ENCODE peak calls at places on chromosomes 7 and 10, in seven cellular contexts. M, F, Q, C, I, L and R are unnamed samples.

GRCh38 chr7:130697791-130698190 is 11.4 kb upstream of the TSGA13 start:
- DNase-seq in Q (no peak), M (no peak), C (no peak), I (no peak), L (no peak), F (no peak), R (no peak)

GRCh38 chr7:137697026-137697425 is 149.7 kb downstream of the DGKI start:
- DNase-seq in F (no peak), M (no peak), I (no peak), L (no peak), Q (no peak), C (no peak), R (no peak)

GRCh38 chr10:36538945-36539586 is 586.3 kb upstream of the ANKRD30A start:
- DNase-seq in F (no peak), I (no peak), L (peak; percentile 73), M (no peak), Q (no peak), C (no peak), R (no peak)

GRCh38 chr7:99380823-99381663 is 6.5 kb downstream of the ARPC1B start:
- DNase-seq in M (peak; percentile 71), C (no peak), F (peak; percentile 57), Q (peak; percentile 92), I (no peak), L (no peak), R (peak; percentile 84)

GRCh38 chr10:119386666-119387065 is 155.9 kb downstream of the RGS10 start:
- DNase-seq in Q (no peak), L (no peak), M (peak; percentile 28), C (no peak), F (no peak), I (no peak), R (no peak)

GRCh38 chr10:44981172-44982113 is 2.8 kb upstream of the DEPP1 start:
- DNase-seq in F (no peak), Q (no peak), C (no peak), L (peak; percentile 79), M (no peak), I (no peak), R (no peak)

GRCh38 chr7:90877201-90877600 is 281.1 kb downstream of the CDK14 start:
- DNase-seq in C (no peak), I (no peak), F (no peak), Q (no peak), M (no peak), L (no peak), R (no peak)

GRCh38 chr10:66187096-66187733 is 738.6 kb upstream of the LRRTM3 start:
- DNase-seq in I (no peak), L (no peak), F (no peak), M (no peak), Q (no peak), C (no peak), R (no peak)

GRCh38 chr7:80134536-80135305 is at the start of gene GNAI1:
- DNase-seq in I (no peak), M (peak; percentile 84), Q (no peak), F (peak; percentile 62), C (peak; percentile 83), L (peak; percentile 78), R (peak; percentile 44)

GRCh38 chr7:64887756-64888508 is 15.1 kb upstream of the ZNF273 start:
- DNase-seq in C (peak; percentile 17), Q (no peak), I (no peak), M (no peak), F (peak; percentile 60), L (no peak), R (peak; percentile 51)

GRCh38 chr7:74217455-74218342 is 7.9 kb downstream of the LAT2 start:
- DNase-seq in I (no peak), F (peak; percentile 30), Q (no peak), L (no peak), C (no peak), M (peak; percentile 51), R (no peak)

GRCh38 chr10:110407301-110408170 is 90.2 kb upstream of the DUSP5 start:
- DNase-seq in L (no peak), F (no peak), I (no peak), C (no peak), Q (no peak), M (no peak), R (no peak)

GRCh38 chr10:78570633-78571032 is 498.1 kb upstream of the ZMIZ1 start:
- DNase-seq in C (no peak), F (no peak), M (no peak), Q (no peak), L (no peak), I (no peak), R (no peak)

GRCh38 chr7:101684980-101685323 is 55.9 kb upstream of the MYL10 start:
- DNase-seq in I (no peak), L (no peak), Q (no peak), C (no peak), F (no peak), M (no peak), R (no peak)

GRCh38 chr7:4683884-4684565 is 1.9 kb downstream of the FOXK1 start:
- DNase-seq in F (peak; percentile 63), Q (peak; percentile 26), L (no peak), M (peak; percentile 81), I (no peak), C (no peak), R (peak; percentile 24)

GRCh38 chr10:416091-416515 is 273.4 kb downstream of the DIP2C start:
- DNase-seq in C (no peak), M (no peak), L (peak; percentile 31), I (no peak), Q (no peak), F (no peak), R (no peak)

GRCh38 chr7:100585511-100586265 is at the start of gene LRCH4:
- DNase-seq in C (peak; percentile 51), M (no peak), I (no peak), Q (peak; percentile 64), L (peak; percentile 42), F (peak; percentile 77), R (peak; percentile 67)

GRCh38 chr7:83947260-83947659 is 247.3 kb downstream of the SEMA3A start:
- DNase-seq in I (no peak), L (peak; percentile 33), M (no peak), F (peak; percentile 8), C (peak; percentile 43), Q (no peak), R (no peak)

GRCh38 chr10:14009315-14010082 is 321.2 kb downstream of the FRMD4A start:
- DNase-seq in F (no peak), L (no peak), I (no peak), M (no peak), C (no peak), Q (peak; percentile 45), R (peak; percentile 43)

GRCh38 chr7:74625446-74625845 is 32.1 kb upstream of the GTF2I start:
- DNase-seq in M (no peak), C (no peak), I (no peak), Q (no peak), L (peak; percentile 53), F (no peak), R (peak; percentile 27)

GRCh38 chr10:107418411-107418810 is 253.9 kb upstream of the SORCS1 start:
- DNase-seq in F (no peak), Q (no peak), L (no peak), I (no peak), M (no peak), C (no peak), R (no peak)
- H3K4me3 ChIP-seq in F (no peak overlapping the region), Q (no peak overlapping the region), L (no peak overlapping the region), I (no peak overlapping the region), M (no peak overlapping the region), C (no peak overlapping the region), R (no peak overlapping the region)

GRCh38 chr10:101938316-101939272 is 95.0 kb upstream of the KCNIP2 start:
- DNase-seq in I (no peak), Q (no peak), C (no peak), L (peak; percentile 31), F (no peak), M (no peak), R (no peak)
- H3K27ac ChIP-seq in I (peak overlapping the region; percentile 77), Q (no peak overlapping the region), C (no peak overlapping the region), L (peak overlapping the region; percentile 84), F (peak overlapping the region; percentile 27), M (peak overlapping the region; percentile 63), R (no peak overlapping the region)

GRCh38 chr7:119090851-119091250 is 866.3 kb downstream of the ANKRD7 start:
- DNase-seq in Q (no peak), L (no peak), C (no peak), I (no peak), M (no peak), F (no peak), R (no peak)

GRCh38 chr7:119102294-119102693 is 877.8 kb downstream of the ANKRD7 start:
- DNase-seq in C (no peak), L (no peak), Q (no peak), I (no peak), M (no peak), F (no peak), R (no peak)

GRCh38 chr7:119096683-119097082 is 872.2 kb downstream of the ANKRD7 start:
- DNase-seq in M (no peak), F (no peak), Q (no peak), I (no peak), C (no peak), L (no peak), R (no peak)
- H3K9me3 ChIP-seq in M (no peaks in the 10 kb centered on the region), F (no peaks in the 10 kb centered on the region), Q (no peaks in the 10 kb centered on the region), I (no peaks in the 10 kb centered on the region), C (no peaks in the 10 kb centered on the region), L (no peaks in the 10 kb centered on the region), R (no peaks in the 10 kb centered on the region)

GRCh38 chr7:78768859-78769258 is 684.6 kb downstream of the MAGI2 start:
- DNase-seq in I (no peak), F (no peak), C (no peak), L (no peak), Q (no peak), M (no peak), R (no peak)
- H3K4me3 ChIP-seq in I (peak overlapping the region; percentile 72), F (no peak overlapping the region), C (no peak overlapping the region), L (no peak overlapping the region), Q (no peak overlapping the region), M (peak overlapping the region; percentile 30), R (no peak overlapping the region)

GRCh38 chr7:68424643-68425297 is 1173.5 kb upstream of the AUTS2 start:
- DNase-seq in M (no peak), F (no peak), I (no peak), L (no peak), C (no peak), Q (no peak), R (no peak)

GRCh38 chr7:68417002-68417401 is 1181.3 kb upstream of the AUTS2 start:
- DNase-seq in F (no peak), M (no peak), L (no peak), C (no peak), I (no peak), Q (no peak), R (no peak)

GRCh38 chr7:68421712-68422111 is 1176.6 kb upstream of the AUTS2 start:
- DNase-seq in L (no peak), F (no peak), I (no peak), Q (no peak), C (no peak), M (no peak), R (no peak)

GRCh38 chr7:68417659-68418058 is 1180.6 kb upstream of the AUTS2 start:
- DNase-seq in M (no peak), L (peak; percentile 68), C (peak; percentile 20), I (no peak), Q (no peak), F (no peak), R (no peak)

GRCh38 chr7:68420342-68420750 is 1177.9 kb upstream of the AUTS2 start:
- DNase-seq in C (no peak), F (no peak), M (no peak), I (peak; percentile 8), L (no peak), Q (no peak), R (no peak)
- H3K27ac ChIP-seq in C (no peak overlapping the region), F (no peak overlapping the region), M (no peak overlapping the region), I (peak overlapping the region; percentile 82), L (no peak overlapping the region), Q (no peak overlapping the region), R (no peak overlapping the region)